ENCODE peak calls at places on chromosome 4, in seven cellular contexts. Q is thyroid gland, C is SW 1271, U is T-helper 17 cell, D is frontal cortex, B is nephron progenitor cell, K is upper lobe of right lung. V is an unnamed sample.

GRCh38 chr4:38614198-38614597 is 49.8 kb upstream of the KLF3 start:
- DNase-seq in Q (no peak), C (no peak), U (no peak), D (no peak), B (no peak), K (no peak), V (no peak)

GRCh38 chr4:164807611-164808010 is 53.7 kb downstream of the SMIM31 start:
- DNase-seq in Q (peak), C (no peak), U (no peak), D (no peak), B (no peak), K (peak), V (no peak)

GRCh38 chr4:56995525-56995924 is 16.8 kb downstream of the POLR2B start:
- DNase-seq in Q (no peak), C (no peak), U (no peak), D (peak), B (no peak), K (no peak), V (no peak)

GRCh38 chr4:85475631-85476233 is 782 bp downstream of the ARHGAP24 start:
- DNase-seq in Q (peak), C (no peak), U (no peak), D (no peak), B (peak), K (peak), V (no peak)

GRCh38 chr4:139810710-139811109 is 145.1 kb downstream of the MGST2 start:
- DNase-seq in Q (no peak), C (no peak), U (no peak), D (no peak), B (no peak), K (no peak), V (no peak)

GRCh38 chr4:64353904-64354303 is 55.3 kb downstream of the TECRL start:
- DNase-seq in Q (no peak), C (no peak), U (no peak), D (no peak), B (no peak), K (no peak), V (no peak)

GRCh38 chr4:80948161-80948560 is 82.3 kb upstream of the BMP3 start:
- DNase-seq in Q (no peak), C (no peak), U (no peak), D (no peak), B (no peak), K (no peak), V (no peak)

GRCh38 chr4:77433102-77433733 is 172.4 kb upstream of the CXCL13 start:
- DNase-seq in Q (peak), C (peak), U (no peak), D (peak), B (peak), K (no peak), V (no peak)

GRCh38 chr4:128286474-128287158 is 997 bp downstream of the PGRMC2 start:
- DNase-seq in Q (peak), C (peak), U (no peak), D (no peak), B (no peak), K (no peak), V (no peak)

GRCh38 chr4:73725499-73725898 is 14.9 kb upstream of the CXCL8 start:
- DNase-seq in Q (no peak), C (no peak), U (no peak), D (no peak), B (no peak), K (no peak), V (no peak)